ENCODE peak calls at places on chromosomes 16 and 17, in six cellular contexts. N, Z, R, K, A and C are unnamed samples. For H3K27me3, the result is how much of the 10 kb centered on the place peaks cover.

GRCh38 chr16:51971184-51971583 is 575.8 kb downstream of the TOX3 start:
- DNase-seq in N (no peak), R (no peak), Z (no peak), A (no peak), K (peak), C (no peak)

GRCh38 chr16:55663770-55664677 is 8.2 kb downstream of the SLC6A2 start:
- DNase-seq in A (peak), K (peak), N (no peak), Z (no peak), R (no peak), C (no peak)

GRCh38 chr17:10743316-10744009 is 13.6 kb upstream of the TMEM220 start:
- DNase-seq in K (no peak), Z (no peak), N (peak), R (no peak), A (no peak), C (no peak)

GRCh38 chr16:73186752-73187151 is 138.8 kb upstream of the ZFHX3 start:
- DNase-seq in Z (no peak), A (no peak), N (no peak), R (no peak), K (no peak), C (no peak)

GRCh38 chr16:64280317-64280716 is 841.5 kb downstream of the CDH11 start:
- DNase-seq in K (peak), N (no peak), R (no peak), Z (no peak), A (no peak), C (no peak)

GRCh38 chr17:47800686-47801085 is 20.9 kb downstream of the OSBPL7 start:
- DNase-seq in K (no peak), Z (no peak), N (no peak), R (no peak), A (no peak), C (no peak)

GRCh38 chr17:82690786-82691489 is 7.6 kb downstream of the RAB40B start:
- DNase-seq in K (no peak), R (no peak), A (no peak), Z (no peak), N (no peak), C (no peak)

GRCh38 chr16:11024333-11025053 is 80.1 kb downstream of the CLEC16A start:
- DNase-seq in A (no peak), N (no peak), R (no peak), K (no peak), Z (peak), C (peak)

GRCh38 chr16:2244301-2244700 is 7.1 kb downstream of the ECI1 start:
- DNase-seq in Z (no peak), A (no peak), N (no peak), R (no peak), K (no peak), C (no peak)

GRCh38 chr17:11081342-11081741 is 159.7 kb upstream of the SHISA6 start:
- DNase-seq in N (no peak), Z (no peak), K (no peak), R (no peak), A (no peak), C (no peak)

GRCh38 chr16:70696952-70697600 is 11.2 kb upstream of the MTSS2 start:
- DNase-seq in R (no peak), A (peak), N (no peak), K (no peak), Z (no peak), C (no peak)

GRCh38 chr16:79182618-79183017 is 417.9 kb downstream of the MAF start:
- DNase-seq in K (no peak), Z (no peak), N (no peak), R (no peak), A (no peak), C (no peak)

GRCh38 chr16:84367297-84367680 is 1.0 kb upstream of the ATP2C2 start:
- DNase-seq in N (no peak), R (no peak), K (no peak), A (no peak), Z (no peak), C (no peak)

GRCh38 chr17:2782030-2782429 is 14.2 kb upstream of the RAP1GAP2 start:
- DNase-seq in Z (no peak), N (no peak), R (no peak), A (no peak), K (no peak), C (peak)

GRCh38 chr17:61159415-61159814 is 240.2 kb upstream of the TBX2 start:
- DNase-seq in R (no peak), N (no peak), K (no peak), Z (no peak), A (no peak), C (no peak)

GRCh38 chr16:48916566-48916965 is 306.6 kb upstream of the N4BP1 start:
- DNase-seq in K (no peak), A (no peak), N (no peak), R (no peak), Z (no peak), C (no peak)

GRCh38 chr17:77700165-77700881 is 258.2 kb upstream of the TNRC6C start:
- DNase-seq in K (no peak), R (no peak), Z (no peak), A (no peak), N (no peak), C (no peak)

GRCh38 chr17:51640108-51640622 is 379.8 kb downstream of the UTP18 start:
- DNase-seq in A (peak), N (no peak), K (peak), R (no peak), Z (no peak), C (no peak)

GRCh38 chr16:80924372-80924978 is 82.2 kb downstream of the CMC2 start:
- DNase-seq in Z (no peak), A (no peak), R (no peak), N (no peak), K (peak), C (no peak)

GRCh38 chr17:51133365-51133764 is 12.7 kb upstream of the SPAG9 start:
- DNase-seq in R (no peak), N (no peak), Z (no peak), K (no peak), A (no peak), C (no peak)

GRCh38 chr17:67253379-67253778 is 8.4 kb upstream of the HELZ start:
- DNase-seq in Z (no peak), A (no peak), R (no peak), K (no peak), N (no peak), C (no peak)

GRCh38 chr16:4015275-4015990 is 100.8 kb downstream of the ADCY9 start:
- DNase-seq in Z (no peak), R (no peak), A (no peak), N (no peak), K (peak), C (no peak)

DNA sequence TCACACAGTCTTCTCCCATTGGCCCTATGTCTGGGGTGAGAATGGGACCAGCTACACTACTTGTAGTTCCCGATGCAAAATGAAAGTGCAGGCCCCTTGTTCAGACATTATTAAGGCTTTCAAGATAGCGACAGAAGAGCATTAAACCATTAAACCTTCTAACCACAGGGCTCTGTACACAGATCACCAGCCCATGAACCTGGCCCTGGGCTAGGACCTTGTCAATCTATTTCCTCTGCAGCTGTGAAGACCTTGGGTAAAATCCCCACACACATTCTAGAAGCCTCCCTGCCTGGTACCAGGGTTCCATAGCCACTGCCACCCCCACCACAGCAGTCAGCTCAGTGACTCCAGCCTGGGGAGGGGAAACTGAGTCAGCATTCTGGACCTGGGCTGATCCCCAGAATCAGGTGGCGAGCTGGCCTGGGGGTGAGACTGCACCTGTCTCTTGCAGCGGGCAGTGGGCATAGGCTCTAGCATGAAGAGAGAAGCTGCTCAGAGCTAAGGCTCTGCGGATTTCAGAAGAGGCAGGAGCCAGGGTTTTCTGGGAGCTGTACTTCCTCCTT is 119.7 kb upstream of the LHX1 start:
- DNase-seq in N (no peak), K (no peak), A (no peak), Z (no peak), R (no peak), C (peak)
- H3K4me3 ChIP-seq in N (no peak), K (no peak), A (no peak), Z (no peak), R (no peak), C (no peak)

DNA sequence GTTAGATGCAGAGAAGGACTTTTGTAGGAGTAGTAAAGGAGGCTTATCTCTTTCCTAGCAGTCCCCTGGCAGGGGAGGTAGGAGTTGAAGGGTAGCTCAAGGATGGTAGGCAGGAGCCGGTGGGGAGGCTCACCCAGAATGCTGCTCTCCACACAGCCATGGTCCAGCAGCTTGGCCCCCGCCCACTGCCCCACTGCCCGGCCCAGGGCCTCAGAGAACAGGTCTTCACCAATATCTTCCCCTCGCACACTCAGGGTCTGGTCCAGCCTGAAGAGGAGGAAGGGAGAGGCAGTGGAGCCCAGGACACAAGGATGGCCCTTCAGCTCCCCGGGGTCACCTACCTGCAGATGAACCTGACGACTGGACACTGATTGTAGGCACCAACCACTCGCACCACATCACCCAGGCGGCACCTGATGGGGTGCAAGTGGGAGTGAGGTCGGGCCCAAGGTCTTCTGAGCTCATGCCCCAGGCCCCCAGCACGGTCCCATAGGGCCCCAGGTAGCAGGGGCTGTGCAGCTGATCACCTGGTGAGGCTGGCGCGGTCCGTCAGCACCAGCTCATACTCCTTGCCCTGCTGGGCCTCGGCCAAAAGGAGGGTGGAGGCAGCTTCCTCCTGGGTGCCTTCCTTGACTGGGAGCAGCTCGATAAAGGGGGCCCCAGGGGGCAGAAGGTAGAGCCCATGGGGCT is 3.7 kb downstream of the GHDC start:
- DNase-seq in A (no peak), N (no peak), R (no peak), Z (no peak), K (no peak), C (no peak)
- TF ChIP-seq CTCF in A (no peak), N (no peak), R (no peak), Z (no peak), K (no peak), C (no peak)

GRCh38 chr17:74859439-74860228 is at the start of gene GRIN2C:
- DNase-seq in Z (no peak), A (no peak), R (no peak), K (peak), N (no peak), C (no peak)
- H3K27me3 ChIP-seq in Z (under half), A (under half), R (under half), K (under half), N (under half), C (half or more)

GRCh38 chr16:9099131-9099625 is 7.7 kb downstream of the HAPSTR1 start:
- DNase-seq in N (no peak), R (no peak), Z (no peak), A (peak), K (no peak), C (no peak)
- H3K4me3 ChIP-seq in N (no peak), R (peak), Z (no peak), A (peak), K (no peak), C (no peak)

GRCh38 chr17:8485491-8485890 is 49.8 kb downstream of the NDEL1 start:
- DNase-seq in Z (no peak), K (no peak), N (no peak), A (no peak), R (no peak), C (no peak)
- TF ChIP-seq CTCF in Z (no peak), K (no peak), N (no peak), A (no peak), R (no peak), C (no peak)

GRCh38 chr16:89090182-89090630 is 3.4 kb upstream of the ACSF3 start:
- DNase-seq in R (no peak), Z (no peak), A (no peak), N (no peak), K (no peak), C (no peak)

GRCh38 chr16:89092013-89092412 is 1.6 kb upstream of the ACSF3 start:
- DNase-seq in A (no peak), N (no peak), Z (no peak), R (no peak), K (no peak), C (no peak)

GRCh38 chr16:89093602-89094251 is at the start of gene ACSF3:
- DNase-seq in K (peak), R (peak), N (peak), A (no peak), Z (peak), C (no peak)

GRCh38 chr16:89089142-89089541 is 4.5 kb upstream of the ACSF3 start:
- DNase-seq in K (no peak), R (no peak), A (no peak), N (no peak), Z (no peak), C (no peak)

DNA sequence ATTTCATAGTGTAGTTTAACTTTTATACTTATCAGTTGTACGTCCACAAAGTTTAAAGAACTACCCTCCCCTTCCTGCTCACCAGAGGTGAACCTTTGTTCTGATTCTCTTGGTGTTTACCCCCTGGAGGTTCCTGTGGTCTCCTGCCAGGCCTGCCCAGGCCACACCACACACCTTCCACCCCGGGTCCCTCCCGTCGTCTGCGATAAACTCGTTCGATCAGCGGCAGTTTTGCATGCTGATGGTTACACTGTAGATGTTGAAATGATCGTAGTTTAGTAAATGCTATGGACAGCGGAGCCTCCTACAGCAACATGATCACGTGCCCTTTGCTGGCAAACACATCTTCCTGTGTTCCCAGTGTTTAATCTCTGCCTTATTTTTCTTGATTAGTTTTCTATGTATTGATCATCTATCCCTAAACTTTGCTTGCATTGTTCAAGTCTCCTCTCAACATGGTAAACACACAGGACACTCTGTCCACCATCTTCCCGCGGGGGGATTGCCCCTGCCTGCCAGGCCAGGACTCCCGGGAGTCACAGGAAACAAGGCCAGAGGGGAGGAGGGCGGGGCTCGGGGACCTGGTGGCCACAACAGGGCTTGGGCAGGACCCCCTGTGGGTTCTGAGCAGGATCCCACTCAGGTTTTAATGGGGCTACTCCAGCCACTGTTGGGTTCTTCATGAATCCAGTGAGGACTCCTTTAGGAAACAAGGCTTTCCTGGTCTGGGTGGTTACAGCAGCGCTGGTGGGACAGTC is 2.8 kb upstream of the ACSF3 start:
- DNase-seq in N (no peak), R (no peak), Z (no peak), K (no peak), A (no peak), C (no peak)
- H3K27me3 ChIP-seq in N (under half), R (under half), Z (under half), K (under half), A (half or more), C (under half)

GRCh38 chr17:80164185-80164584 is 5.6 kb upstream of the CARD14 start:
- DNase-seq in N (no peak), A (no peak), R (no peak), Z (no peak), K (no peak), C (no peak)

GRCh38 chr17:80159984-80160383 is 9.8 kb upstream of the CARD14 start:
- DNase-seq in K (no peak), A (no peak), Z (no peak), N (no peak), R (no peak), C (no peak)

GRCh38 chr17:80163315-80163714 is 6.5 kb upstream of the CARD14 start:
- DNase-seq in N (no peak), R (no peak), A (no peak), K (no peak), Z (no peak), C (no peak)

GRCh38 chr17:80158846-80159245 is 11.0 kb upstream of the CARD14 start:
- DNase-seq in N (no peak), Z (no peak), A (no peak), R (no peak), K (no peak), C (no peak)

DNA sequence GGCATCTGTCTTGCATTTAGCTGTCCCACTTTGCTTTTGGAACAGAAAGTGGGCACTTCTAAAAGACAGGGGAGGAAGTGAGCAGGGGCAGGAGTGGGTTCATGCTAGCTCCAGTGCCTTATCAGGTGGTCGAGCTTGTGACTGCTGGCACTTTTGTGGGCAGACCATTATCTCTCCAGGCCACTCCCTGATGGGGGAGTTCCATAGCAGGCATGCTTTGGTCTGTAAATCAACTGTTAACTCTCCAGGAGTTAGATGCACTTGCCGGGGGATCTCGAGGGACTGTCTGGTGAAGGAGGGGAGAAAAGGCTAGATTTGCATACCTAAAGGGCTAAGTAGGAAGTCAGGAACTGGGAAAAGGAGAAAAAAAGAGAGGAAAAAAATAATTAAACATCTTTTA is 9.3 kb upstream of the CARD14 start:
- DNase-seq in K (no peak), R (no peak), A (no peak), Z (no peak), N (no peak), C (no peak)
- H3K4me3 ChIP-seq in K (no peak), R (no peak), A (no peak), Z (no peak), N (no peak), C (no peak)